ENCODE peak calls at places on chromosomes 11 and 22, in four cellular contexts. V, R, X and O are unnamed samples.

GRCh38 chr11:123328281-123328680 is 101.8 kb upstream of the GRAMD1B start:
- DNase-seq in X (no peak), R (no peak), V (no peak), O (no peak)

GRCh38 chr11:61281581-61282250 is 13.4 kb downstream of the VWCE start:
- DNase-seq in X (peak; percentile 32), V (no peak), R (no peak), O (no peak)

GRCh38 chr11:102436546-102436945 is 16.0 kb downstream of the TMEM123 start:
- DNase-seq in V (no peak), R (no peak), X (no peak), O (peak; percentile 82)

GRCh38 chr22:43363580-43364435 is 20.6 kb upstream of the SCUBE1 start:
- DNase-seq in R (no peak), X (no peak), V (no peak), O (no peak)

GRCh38 chr11:63768232-63769043 is at the start of gene ZFTA:
- DNase-seq in X (peak; percentile 64), R (no peak), V (no peak), O (peak; percentile 55)

GRCh38 chr11:101583180-101584128 is at the start of gene TRPC6:
- DNase-seq in R (no peak), V (no peak), X (peak; percentile 27), O (no peak)

GRCh38 chr22:27994481-27995331 is 75.7 kb upstream of the PITPNB start:
- DNase-seq in X (no peak), R (no peak), V (no peak), O (no peak)

GRCh38 chr11:11071483-11071882 is 213.6 kb upstream of the ZBED5 start:
- DNase-seq in X (no peak), V (no peak), R (no peak), O (no peak)

GRCh38 chr11:63761870-63762661 is 6.5 kb downstream of the ZFTA start:
- DNase-seq in X (no peak), V (no peak), R (no peak), O (no peak)

DNA sequence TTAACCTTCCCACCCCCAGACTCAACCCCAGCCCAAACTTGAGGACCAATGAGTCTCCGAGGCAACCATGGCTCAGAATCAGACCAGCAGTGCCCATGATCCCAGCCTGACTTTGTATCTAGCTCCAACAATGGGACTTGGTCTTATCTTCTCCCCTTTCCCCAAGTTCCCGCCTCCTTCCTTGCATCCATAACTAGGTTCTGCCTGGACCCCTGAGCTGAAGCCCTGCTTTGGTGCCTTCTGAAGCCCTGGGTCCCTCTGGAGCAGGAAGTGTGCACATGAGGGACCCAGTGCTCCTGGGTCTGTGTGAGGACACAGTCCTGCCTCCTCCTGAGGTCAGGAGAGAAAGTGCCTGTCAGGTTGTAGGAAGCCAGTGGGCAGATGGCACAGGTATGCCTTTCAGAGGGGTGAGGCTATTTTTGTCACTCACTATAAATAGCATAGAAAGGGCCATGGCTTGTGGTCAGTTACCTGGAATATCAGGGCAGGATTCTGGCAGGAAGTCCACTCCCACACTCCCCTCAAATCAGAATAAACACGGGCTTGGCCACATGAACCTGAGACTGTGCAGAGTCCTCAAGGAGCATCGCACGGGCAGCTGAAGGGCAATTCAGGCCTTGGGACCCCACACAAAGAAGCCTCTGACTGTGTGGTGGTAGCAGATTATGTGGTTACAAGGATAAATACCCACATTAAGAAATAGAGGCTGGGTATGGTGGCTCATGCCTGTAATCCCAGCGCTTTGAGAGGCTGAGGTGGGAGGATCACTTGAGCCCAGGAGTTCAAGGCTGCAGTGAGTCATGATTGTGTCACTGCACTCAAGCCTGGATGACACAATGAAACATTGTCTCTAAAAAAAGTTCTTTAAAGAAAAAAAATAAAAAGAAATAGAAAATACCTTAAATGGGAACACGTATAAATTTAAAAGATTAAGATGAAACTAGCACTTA is 27.4 kb downstream of the RCN1 start:
- DNase-seq in V (no peak), X (peak; percentile 64), R (no peak), O (peak; percentile 46)
- H3K4me3 ChIP-seq in V (no peak overlapping the region), X (no peak overlapping the region), R (no peak overlapping the region), O (no peak overlapping the region)

GRCh38 chr22:39212721-39213376 is 31.9 kb downstream of the PDGFB start:
- DNase-seq in X (no peak), R (no peak), V (no peak), O (peak; percentile 50)
- TF ChIP-seq CTCF in X (no peak), R (no peak), V (no peak), O (peak; percentile 1)

DNA sequence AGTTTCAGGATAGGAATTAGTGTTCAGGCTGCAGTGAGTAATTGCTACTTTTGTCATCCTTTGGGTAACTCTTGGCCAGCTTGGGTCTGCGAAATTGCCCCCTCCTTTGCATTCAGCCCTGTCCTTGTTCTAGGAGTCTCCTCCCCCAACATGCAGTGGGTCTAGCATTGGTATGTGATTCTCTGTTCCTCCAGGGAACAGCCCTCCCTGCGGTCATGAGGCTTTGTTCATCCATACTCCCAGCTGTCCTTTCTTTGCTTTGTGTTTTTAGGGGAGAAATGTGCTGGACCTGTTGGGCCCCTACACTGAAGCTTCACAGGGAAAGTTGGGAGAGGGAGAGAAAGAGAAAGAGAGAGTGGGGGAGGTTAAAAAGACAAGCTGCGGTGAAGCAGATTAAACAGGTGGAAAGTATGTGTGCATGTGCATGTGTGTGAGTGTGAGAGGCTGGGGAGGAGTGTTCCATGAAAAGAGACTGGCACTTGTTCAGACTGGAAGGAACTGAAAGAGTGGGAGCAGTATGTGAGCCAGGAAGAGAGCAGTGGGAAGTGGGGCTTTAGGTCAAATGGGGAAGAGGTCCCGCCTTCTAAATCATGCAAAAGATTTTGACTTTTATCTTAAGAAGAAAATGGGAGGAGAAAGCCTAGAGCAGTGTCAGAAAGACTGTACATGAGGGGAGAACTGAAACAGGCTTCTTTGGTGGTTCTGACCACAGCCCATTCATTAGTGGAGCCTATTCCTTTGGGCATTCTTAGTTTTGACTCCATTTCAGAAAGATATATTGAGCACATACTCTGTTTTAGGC is 17.9 kb upstream of the SESN3 start:
- DNase-seq in R (no peak), V (no peak), X (no peak), O (no peak)
- H3K4me3 ChIP-seq in R (no peak overlapping the region), V (no peak overlapping the region), X (no peak overlapping the region), O (no peak overlapping the region)

DNA sequence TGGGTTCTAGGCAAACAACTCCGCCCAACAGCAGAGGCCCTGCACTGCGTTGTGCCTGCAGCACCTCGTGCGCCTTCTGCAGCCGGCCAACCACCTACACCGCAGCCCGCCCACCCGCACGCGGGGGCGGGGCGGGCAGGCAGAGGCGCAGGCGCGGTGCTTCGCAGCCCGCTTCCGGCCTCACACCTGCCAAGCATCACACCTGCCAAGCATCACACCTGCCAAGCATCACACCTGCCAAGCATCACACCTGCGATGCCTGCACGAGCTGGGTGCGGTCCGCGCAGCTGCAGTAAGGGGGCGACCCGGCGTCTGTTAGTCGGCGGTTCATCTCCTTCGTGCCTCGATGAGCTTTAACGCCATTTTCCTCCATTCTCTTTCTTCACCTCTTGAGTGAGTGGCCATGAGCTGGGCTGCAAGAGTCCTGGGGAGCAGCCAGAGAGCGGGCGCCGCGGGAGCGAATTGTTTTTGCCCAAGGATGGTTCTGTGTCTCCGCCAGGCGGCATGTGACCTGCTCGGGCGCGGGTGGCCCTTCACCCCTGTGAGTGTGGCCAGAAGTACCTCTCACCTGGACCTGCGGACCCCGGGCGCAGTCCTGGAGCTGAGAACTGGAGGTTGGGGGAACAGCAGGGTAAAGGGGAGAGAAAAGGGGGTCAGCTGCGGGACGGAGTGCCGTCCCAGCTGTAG is at the start of gene LDHAL6A:
- DNase-seq in V (no peak), X (no peak), R (no peak), O (no peak)
- TF ChIP-seq CTCF in V (no peak), X (no peak), R (no peak), O (no peak)

GRCh38 chr11:13137778-13138400 is 128.8 kb downstream of the RASSF10 start:
- DNase-seq in X (no peak), V (no peak), R (no peak), O (no peak)

GRCh38 chr11:13134886-13135285 is 125.8 kb downstream of the RASSF10 start:
- DNase-seq in R (no peak), X (no peak), V (no peak), O (no peak)

GRCh38 chr11:13136272-13136596 is 127.1 kb downstream of the RASSF10 start:
- DNase-seq in X (no peak), R (no peak), V (no peak), O (no peak)

GRCh38 chr11:13140028-13140870 is 131.1 kb downstream of the RASSF10 start:
- DNase-seq in X (peak; percentile 70), R (no peak), V (no peak), O (peak; percentile 39)

DNA sequence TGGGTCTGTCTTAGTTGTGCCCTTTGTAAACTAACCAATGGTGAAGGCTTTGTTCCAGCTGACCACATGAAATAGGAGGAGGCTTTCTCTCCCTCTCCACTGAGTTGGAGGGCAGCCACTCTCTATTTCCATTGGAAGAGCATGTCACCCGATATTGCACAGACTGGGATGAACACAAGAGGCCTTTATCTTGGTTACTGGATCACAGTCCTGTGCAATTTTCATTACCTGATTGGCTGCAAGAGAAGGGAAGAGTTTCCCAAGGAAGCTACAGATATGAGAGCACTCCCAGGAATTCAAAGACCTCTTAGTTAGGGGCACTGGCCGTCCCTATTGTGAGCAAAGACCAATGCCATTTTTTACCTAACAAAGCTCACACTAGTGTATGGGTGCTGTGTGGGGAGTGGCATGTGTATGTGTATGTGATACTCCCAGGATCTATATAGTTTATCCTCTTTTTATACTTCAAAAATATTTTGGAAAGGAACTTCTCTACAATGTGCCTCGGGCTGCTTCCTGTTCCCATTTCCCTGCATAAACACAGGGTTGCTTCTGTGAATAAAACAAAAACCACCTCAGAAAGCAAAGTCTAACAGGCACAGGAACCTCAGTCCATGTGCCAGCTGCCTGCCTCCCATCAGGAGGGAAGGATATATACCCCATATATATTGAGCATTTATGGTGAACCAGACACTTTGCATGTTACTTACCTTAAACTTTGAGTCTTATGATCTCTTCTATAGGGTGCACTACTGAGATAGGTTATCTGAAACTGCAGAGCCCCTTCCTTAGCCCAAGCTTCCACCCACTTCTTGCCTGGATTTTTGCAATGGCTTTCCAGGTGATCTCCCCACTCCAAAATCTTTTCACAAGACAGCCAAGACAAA is 126.5 kb downstream of the RASSF10 start:
- DNase-seq in R (no peak), X (peak; percentile 96), V (no peak), O (peak; percentile 84)
- H3K4me3 ChIP-seq in R (no peak overlapping the region), X (no peak overlapping the region), V (no peak overlapping the region), O (no peak overlapping the region)

DNA sequence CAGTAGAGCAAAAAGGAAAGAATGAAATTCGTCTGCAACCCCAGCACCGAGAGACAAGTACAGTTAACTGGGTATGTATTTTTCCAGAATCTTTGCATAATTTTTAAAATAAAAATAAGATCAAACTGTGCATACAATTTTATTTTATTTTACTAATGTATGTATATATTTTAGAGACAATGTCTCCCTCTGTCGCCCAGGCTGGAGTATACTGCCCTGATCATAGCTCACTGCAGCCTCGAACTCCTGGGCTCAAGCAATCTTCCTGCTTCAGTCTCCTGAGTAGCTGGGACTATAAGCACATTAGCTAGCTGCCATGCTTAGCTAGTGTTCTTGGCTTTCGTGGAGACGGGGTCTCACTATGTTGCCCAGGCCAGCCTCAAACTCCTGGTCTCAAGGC is 18.8 kb upstream of the DRD2 start:
- DNase-seq in V (no peak), X (no peak), R (no peak), O (no peak)
- TF ChIP-seq CTCF in V (no peak), X (no peak), R (no peak), O (peak; percentile 3)

GRCh38 chr11:112499153-112499907 is 238.7 kb upstream of the PLET1 start:
- DNase-seq in V (no peak), R (no peak), X (no peak), O (no peak)
- H3K4me3 ChIP-seq in V (no peak overlapping the region), R (no peak overlapping the region), X (no peak overlapping the region), O (no peak overlapping the region)

GRCh38 chr11:78044706-78045105 is 19.0 kb upstream of the THRSP start:
- DNase-seq in X (no peak), R (no peak), V (no peak), O (no peak)
- TF ChIP-seq CTCF in X (no peak), R (no peak), V (no peak), O (no peak)